ENCODE peak calls at places on chromosomes 1 and 21, in six cellular contexts. E is adrenal gland, X is iPS-NIHi11, A is HEK293T, C is SW480, B is erythroblast. V is an unnamed sample.

GRCh38 chr1:156480015-156480368 is 20.6 kb downstream of the MEF2D start:
- DNase-seq in B (peak), X (no peak), E (no peak), A (no peak), C (no peak), V (no peak)

GRCh38 chr1:30706528-30706927 is 16.9 kb downstream of the MATN1 start:
- DNase-seq in B (peak), A (no peak), X (no peak), E (peak), C (no peak), V (no peak)

GRCh38 chr1:26278835-26279597 is 870 bp upstream of the SH3BGRL3 start:
- DNase-seq in A (no peak), X (no peak), C (no peak), B (peak), E (peak), V (peak)

GRCh38 chr1:17675681-17676243 is 79.4 kb upstream of the ACTL8 start:
- DNase-seq in A (no peak), B (peak), X (no peak), C (no peak), E (no peak), V (no peak)

GRCh38 chr1:35570589-35571137 is 2.5 kb upstream of the TFAP2E start:
- DNase-seq in A (no peak), B (no peak), E (no peak), X (no peak), C (no peak), V (no peak)

GRCh38 chr1:3404801-3405200 is 49.7 kb upstream of the ARHGEF16 start:
- DNase-seq in B (no peak), A (no peak), C (no peak), X (no peak), E (no peak), V (no peak)

GRCh38 chr21:33908760-33909159 is 6.8 kb downstream of the ATP5PO start:
- DNase-seq in X (no peak), A (no peak), C (no peak), E (no peak), B (no peak), V (no peak)

GRCh38 chr1:147504801-147505303 is 36.4 kb upstream of the BCL9 start:
- DNase-seq in B (no peak), E (no peak), A (peak), C (peak), X (peak), V (no peak)

GRCh38 chr1:117606608-117607261 is 887 bp downstream of the TENT5C start:
- DNase-seq in X (no peak), A (peak), E (peak), C (peak), B (peak), V (peak)

GRCh38 chr21:28253971-28254370 is 738.7 kb downstream of the LTN1 start:
- DNase-seq in B (no peak), C (no peak), A (no peak), X (no peak), E (no peak), V (no peak)

GRCh38 chr1:11653101-11653601 is 1.1 kb downstream of the FBXO2 start:
- DNase-seq in E (no peak), C (peak), B (no peak), X (no peak), A (no peak), V (peak)

GRCh38 chr1:209080170-209080781 is 503.2 kb upstream of the CAMK1G start:
- DNase-seq in C (no peak), X (no peak), E (no peak), A (no peak), B (no peak), V (no peak)

GRCh38 chr1:203086992-203087763 is 1.4 kb upstream of the MYOG start:
- DNase-seq in E (no peak), B (no peak), A (no peak), C (no peak), X (no peak), V (no peak)

GRCh38 chr1:39409055-39409816 is 82.2 kb upstream of the BMP8A start:
- DNase-seq in E (peak), B (no peak), A (peak), X (peak), C (peak), V (peak)

GRCh38 chr1:83017701-83018100 is 981.2 kb downstream of the TTLL7 start:
- DNase-seq in E (no peak), B (no peak), A (no peak), C (no peak), X (no peak), V (no peak)

GRCh38 chr1:201054030-201054635 is 30.6 kb upstream of the KIF21B start:
- DNase-seq in B (no peak), C (no peak), A (no peak), X (no peak), E (no peak), V (no peak)

GRCh38 chr1:222754386-222755139 is 17.6 kb downstream of the FAM177B start:
- DNase-seq in X (no peak), B (no peak), E (peak), A (no peak), C (no peak), V (no peak)

GRCh38 chr1:167899253-167899681 is 14.7 kb downstream of the ADCY10 start:
- DNase-seq in B (no peak), C (no peak), X (no peak), A (no peak), E (peak), V (no peak)

GRCh38 chr1:209549384-209550001 is 34.0 kb upstream of the CAMK1G start:
- DNase-seq in B (no peak), C (no peak), A (peak), X (peak), E (no peak), V (peak)

GRCh38 chr1:150576794-150577556 is 2.4 kb downstream of the MCL1 start:
- DNase-seq in B (no peak), A (no peak), X (no peak), C (no peak), E (no peak), V (peak)

GRCh38 chr1:59026472-59026948 is 242.7 kb upstream of the JUN start:
- DNase-seq in E (no peak), B (no peak), A (no peak), C (no peak), X (no peak), V (peak)

GRCh38 chr1:66489972-66490601 is 43.9 kb upstream of the SGIP1 start:
- DNase-seq in X (no peak), B (no peak), A (no peak), C (no peak), E (no peak), V (no peak)

GRCh38 chr1:4759671-4760070 is 105.3 kb downstream of the AJAP1 start:
- DNase-seq in B (no peak), C (no peak), E (no peak), A (no peak), X (no peak), V (no peak)

GRCh38 chr1:115400891-115401290 is 62.8 kb upstream of the NGF start:
- DNase-seq in B (no peak), X (no peak), A (no peak), E (no peak), C (no peak), V (no peak)